ENCODE peak calls at places on chromosomes 1 and 21, in nine cellular contexts. X is RCC 7860; K is dermis microvascular lymphatic vessel endothelial cell; S is astrocyte of the cerebellum; M is left ventricle myocardium inferior; D is iPS-NIHi11; A is non-pigmented ciliary epithelial cell; O is fibroblast of lung; V is central memory CD4-positive, alpha-beta T cell. I is an unnamed sample.

GRCh38 chr1:204080163-204080903 is 7.4 kb downstream of the SOX13 start:
- DNase-seq in M (peak; percentile 74), K (no peak), S (peak; percentile 70), O (peak; percentile 83), X (peak; percentile 50), A (peak; percentile 57), V (no peak), D (peak; percentile 93), I (no peak)

GRCh38 chr21:46603228-46603627 is 1.7 kb downstream of the S100B start:
- DNase-seq in V (no peak), M (no peak), K (no peak), S (no peak), D (peak; percentile 80), X (no peak), A (no peak), O (no peak), I (no peak)

GRCh38 chr1:7648761-7649384 is 122.2 kb upstream of the VAMP3 start:
- DNase-seq in M (peak; percentile 50), S (no peak), A (no peak), O (peak; percentile 37), X (no peak), K (no peak), V (no peak), D (no peak), I (no peak)

GRCh38 chr1:164602480-164603093 is 43.6 kb downstream of the PBX1 start:
- DNase-seq in D (peak; percentile 61), M (peak; percentile 64), A (no peak), S (peak; percentile 77), X (no peak), V (no peak), O (peak; percentile 59), K (no peak), I (no peak)

GRCh38 chr1:41728403-41729202 is 190.1 kb downstream of the HIVEP3 start:
- DNase-seq in S (no peak), D (no peak), O (no peak), M (no peak), K (no peak), X (no peak), A (no peak), V (peak; percentile 3), I (peak; percentile 38)

GRCh38 chr1:207017615-207018559 is 14.7 kb downstream of the C1orf116 start:
- DNase-seq in K (no peak), D (no peak), O (no peak), S (no peak), V (no peak), A (no peak), M (peak; percentile 42), X (no peak), I (peak; percentile 15)

GRCh38 chr1:24141311-24141997 is 1.5 kb downstream of the IL22RA1 start:
- DNase-seq in V (no peak), M (no peak), K (no peak), O (no peak), S (no peak), D (no peak), A (no peak), X (no peak), I (no peak)

GRCh38 chr1:12052008-12052573 is 11.0 kb upstream of the TNFRSF8 start:
- DNase-seq in S (peak; percentile 47), M (peak; percentile 45), K (no peak), O (peak; percentile 85), D (peak; percentile 68), X (peak; percentile 75), A (peak; percentile 46), V (no peak), I (no peak)

GRCh38 chr21:37532868-37533780 is 166.6 kb downstream of the DYRK1A start:
- DNase-seq in M (no peak), X (peak; percentile 58), K (no peak), D (peak; percentile 58), S (no peak), V (no peak), A (peak; percentile 5), O (peak; percentile 29), I (no peak)

GRCh38 chr1:19921310-19921709 is 2.1 kb downstream of the PLA2G2E start:
- DNase-seq in S (no peak), M (no peak), X (no peak), A (no peak), V (no peak), K (no peak), D (no peak), O (no peak), I (no peak)

GRCh38 chr1:116252785-116253184 is 120.3 kb upstream of the ATP1A1 start:
- DNase-seq in D (no peak), S (no peak), K (no peak), V (no peak), M (no peak), A (no peak), X (no peak), O (no peak), I (no peak)

GRCh38 chr1:43135857-43136781 is 36.0 kb downstream of the EBNA1BP2 start:
- DNase-seq in M (no peak), X (no peak), A (no peak), S (no peak), V (no peak), O (no peak), K (peak; percentile 7), D (no peak), I (no peak)

GRCh38 chr21:29155118-29155932 is 24.9 kb downstream of the MAP3K7CL start:
- DNase-seq in S (peak; percentile 59), X (no peak), M (peak; percentile 69), K (no peak), V (no peak), O (peak; percentile 79), A (no peak), D (no peak), I (no peak)

GRCh38 chr1:225567789-225568188 is 85.1 kb downstream of the ENAH start:
- DNase-seq in M (no peak), S (no peak), V (no peak), X (no peak), K (no peak), D (no peak), A (no peak), O (peak; percentile 43), I (no peak)

GRCh38 chr1:204359474-204360255 is at the start of gene PLEKHA6:
- DNase-seq in O (peak; percentile 70), X (no peak), M (peak; percentile 65), A (no peak), D (peak; percentile 27), S (no peak), V (no peak), K (no peak), I (peak; percentile 69)

GRCh38 chr1:94067196-94067595 is 53.8 kb downstream of the ABCA4 start:
- DNase-seq in A (peak; percentile 85), O (peak; percentile 51), X (no peak), V (no peak), D (no peak), S (no peak), K (peak; percentile 94), M (no peak), I (no peak)

GRCh38 chr1:242629396-242629795 is 104.9 kb upstream of the PLD5 start:
- DNase-seq in K (no peak), O (no peak), M (no peak), X (peak; percentile 80), S (no peak), V (no peak), A (no peak), D (no peak), I (no peak)

GRCh38 chr1:241063281-241063680 is 293.7 kb downstream of the RGS7 start:
- DNase-seq in M (no peak), D (no peak), S (no peak), O (no peak), K (no peak), V (no peak), X (no peak), A (no peak), I (no peak)

GRCh38 chr1:27130798-27131197 is 24.1 kb downstream of the SLC9A1 start:
- DNase-seq in V (no peak), S (no peak), M (peak; percentile 78), O (no peak), K (no peak), D (no peak), X (no peak), A (no peak), I (no peak)

GRCh38 chr1:247518613-247518891 is 17.7 kb downstream of the OR2C3 start:
- DNase-seq in A (no peak), V (no peak), S (no peak), D (no peak), X (no peak), M (no peak), K (no peak), O (no peak), I (no peak)

GRCh38 chr1:17155257-17155895 is 36.1 kb upstream of the PADI2 start:
- DNase-seq in S (no peak), O (no peak), V (no peak), D (no peak), A (no peak), M (no peak), X (no peak), K (no peak), I (no peak)

GRCh38 chr1:146012703-146013565 is 8.6 kb downstream of the HJV start:
- DNase-seq in K (peak; percentile 74), V (peak; percentile 61), S (peak; percentile 77), A (peak; percentile 76), X (peak; percentile 72), D (peak; percentile 28), M (no peak), O (peak; percentile 88), I (peak; percentile 67)

GRCh38 chr1:36560621-36561364 is 78.1 kb upstream of the CSF3R start:
- DNase-seq in M (no peak), X (no peak), A (no peak), S (no peak), K (no peak), D (no peak), V (no peak), O (no peak), I (no peak)

GRCh38 chr1:23867542-23867952 is 543 bp downstream of the FUCA1 start:
- DNase-seq in D (no peak), M (no peak), V (no peak), A (no peak), X (no peak), O (no peak), S (no peak), K (no peak), I (no peak)

GRCh38 chr1:105137543-105138444 is 1388.1 kb downstream of the AMY1C start:
- DNase-seq in M (no peak), D (peak; percentile 75), V (no peak), O (no peak), X (no peak), A (no peak), K (no peak), S (no peak), I (no peak)

GRCh38 chr1:55636691-55637090 is 421.5 kb upstream of the USP24 start:
- DNase-seq in D (no peak), K (no peak), V (no peak), A (no peak), X (no peak), M (no peak), O (no peak), S (no peak), I (no peak)

GRCh38 chr1:234261545-234261944 is 111.7 kb upstream of the COA6 start:
- DNase-seq in V (no peak), K (no peak), M (no peak), A (no peak), S (no peak), O (no peak), X (no peak), D (no peak), I (no peak)

GRCh38 chr1:36597514-36597913 is 114.8 kb upstream of the CSF3R start:
- DNase-seq in X (no peak), O (no peak), V (no peak), K (no peak), A (no peak), S (no peak), M (no peak), D (no peak), I (no peak)

I was measured in globus pallidus.